ENCODE peak calls at places on chromosomes 16 and 17, in seven cellular contexts. One of them, this sample, is unnamed.

GRCh38 chr17:48505788-48506187 is 25.0 kb downstream of the HOXB1 start:
- DNase-seq in MM.1S: peak; percentile 92
- DNase-seq in heart right ventricle: no peak
- DNase-seq in A549: peak; percentile 89
- DNase-seq in left ventricle myocardium inferior: no peak
- DNase-seq in fibroblast of lung: peak; percentile 92
- DNase-seq in HFF-Myc: peak; percentile 79
- DNase-seq in this sample: peak; percentile 67

GRCh38 chr17:28717578-28718316 is at the start of gene RAB34:
- DNase-seq in A549: peak; percentile 90
- DNase-seq in fibroblast of lung: peak; percentile 91
- DNase-seq in heart right ventricle: peak; percentile 72
- DNase-seq in HFF-Myc: no peak
- DNase-seq in MM.1S: no peak
- DNase-seq in left ventricle myocardium inferior: peak; percentile 72
- DNase-seq in this sample: no peak

GRCh38 chr16:16154292-16154951 is 68.9 kb downstream of the ABCC6 start:
- DNase-seq in fibroblast of lung: no peak
- DNase-seq in heart right ventricle: no peak
- DNase-seq in A549: no peak
- DNase-seq in MM.1S: no peak
- DNase-seq in left ventricle myocardium inferior: no peak
- DNase-seq in HFF-Myc: no peak
- DNase-seq in this sample: no peak

GRCh38 chr17:83194189-83194565 is 114.8 kb downstream of the METRNL start:
- DNase-seq in left ventricle myocardium inferior: no peak
- DNase-seq in MM.1S: no peak
- DNase-seq in heart right ventricle: no peak
- DNase-seq in HFF-Myc: no peak
- DNase-seq in A549: no peak
- DNase-seq in fibroblast of lung: no peak
- DNase-seq in this sample: no peak

GRCh38 chr17:14320734-14321475 is 20.0 kb downstream of the HS3ST3B1 start:
- DNase-seq in left ventricle myocardium inferior: no peak
- DNase-seq in heart right ventricle: no peak
- DNase-seq in A549: no peak
- DNase-seq in HFF-Myc: no peak
- DNase-seq in MM.1S: no peak
- DNase-seq in fibroblast of lung: peak; percentile 43
- DNase-seq in this sample: no peak

GRCh38 chr16:88886915-88887521 is 20.6 kb upstream of the PABPN1L start:
- DNase-seq in MM.1S: no peak
- DNase-seq in fibroblast of lung: no peak
- DNase-seq in left ventricle myocardium inferior: peak; percentile 93
- DNase-seq in heart right ventricle: peak; percentile 94
- DNase-seq in A549: no peak
- DNase-seq in HFF-Myc: no peak
- DNase-seq in this sample: no peak

GRCh38 chr16:53629607-53630312 is 73.9 kb downstream of the RPGRIP1L start:
- DNase-seq in fibroblast of lung: no peak
- DNase-seq in left ventricle myocardium inferior: no peak
- DNase-seq in heart right ventricle: no peak
- DNase-seq in A549: no peak
- DNase-seq in HFF-Myc: no peak
- DNase-seq in MM.1S: no peak
- DNase-seq in this sample: no peak

GRCh38 chr16:13919330-13919682 is 648 bp upstream of the ERCC4 start:
- DNase-seq in heart right ventricle: no peak
- DNase-seq in fibroblast of lung: peak; percentile 41
- DNase-seq in HFF-Myc: peak; percentile 20
- DNase-seq in MM.1S: peak; percentile 66
- DNase-seq in A549: no peak
- DNase-seq in left ventricle myocardium inferior: no peak
- DNase-seq in this sample: peak; percentile 44

GRCh38 chr17:76550712-76551615 is 11.1 kb downstream of the PRCD start:
- DNase-seq in A549: peak; percentile 75
- DNase-seq in MM.1S: no peak
- DNase-seq in heart right ventricle: no peak
- DNase-seq in left ventricle myocardium inferior: no peak
- DNase-seq in HFF-Myc: no peak
- DNase-seq in fibroblast of lung: no peak
- DNase-seq in this sample: no peak

GRCh38 chr17:39153541-39154111 is 2.2 kb upstream of the PLXDC1 start:
- DNase-seq in heart right ventricle: peak; percentile 95
- DNase-seq in MM.1S: peak; percentile 85
- DNase-seq in left ventricle myocardium inferior: peak; percentile 88
- DNase-seq in fibroblast of lung: peak; percentile 84
- DNase-seq in A549: peak; percentile 90
- DNase-seq in HFF-Myc: peak; percentile 65
- DNase-seq in this sample: peak; percentile 80

GRCh38 chr16:47029724-47030123 is 56.2 kb upstream of the DNAJA2 start:
- DNase-seq in fibroblast of lung: no peak
- DNase-seq in HFF-Myc: no peak
- DNase-seq in MM.1S: no peak
- DNase-seq in left ventricle myocardium inferior: no peak
- DNase-seq in heart right ventricle: no peak
- DNase-seq in A549: no peak
- DNase-seq in this sample: no peak

GRCh38 chr16:11104168-11105037 is 151.6 kb downstream of the SOCS1 start:
- DNase-seq in MM.1S: no peak
- DNase-seq in HFF-Myc: no peak
- DNase-seq in heart right ventricle: no peak
- DNase-seq in fibroblast of lung: no peak
- DNase-seq in A549: no peak
- DNase-seq in left ventricle myocardium inferior: no peak
- DNase-seq in this sample: no peak

GRCh38 chr17:83156408-83156807 is 77.0 kb downstream of the METRNL start:
- DNase-seq in A549: no peak
- DNase-seq in fibroblast of lung: no peak
- DNase-seq in heart right ventricle: no peak
- DNase-seq in MM.1S: no peak
- DNase-seq in HFF-Myc: no peak
- DNase-seq in left ventricle myocardium inferior: no peak
- DNase-seq in this sample: no peak

GRCh38 chr17:64024781-64025731 is 4.6 kb upstream of the ICAM2 start:
- DNase-seq in heart right ventricle: no peak
- DNase-seq in HFF-Myc: no peak
- DNase-seq in left ventricle myocardium inferior: no peak
- DNase-seq in MM.1S: no peak
- DNase-seq in fibroblast of lung: peak; percentile 28
- DNase-seq in A549: no peak
- DNase-seq in this sample: no peak

GRCh38 chr16:62445909-62446308 is 409.7 kb upstream of the CDH8 start:
- DNase-seq in fibroblast of lung: no peak
- DNase-seq in A549: no peak
- DNase-seq in HFF-Myc: no peak
- DNase-seq in MM.1S: no peak
- DNase-seq in left ventricle myocardium inferior: no peak
- DNase-seq in heart right ventricle: no peak
- DNase-seq in this sample: no peak

GRCh38 chr17:77371117-77371887 is 230.5 kb downstream of the SEC14L1 start:
- DNase-seq in fibroblast of lung: peak; percentile 81
- DNase-seq in heart right ventricle: no peak
- DNase-seq in HFF-Myc: no peak
- DNase-seq in A549: no peak
- DNase-seq in MM.1S: peak; percentile 71
- DNase-seq in left ventricle myocardium inferior: no peak
- DNase-seq in this sample: no peak

GRCh38 chr16:75209944-75210343 is 3.0 kb upstream of the CTRB2 start:
- DNase-seq in MM.1S: no peak
- DNase-seq in heart right ventricle: no peak
- DNase-seq in HFF-Myc: no peak
- DNase-seq in A549: no peak
- DNase-seq in left ventricle myocardium inferior: no peak
- DNase-seq in fibroblast of lung: no peak
- DNase-seq in this sample: no peak

GRCh38 chr16:19084139-19084538 is 16.7 kb downstream of the COQ7 start:
- DNase-seq in MM.1S: no peak
- DNase-seq in A549: no peak
- DNase-seq in left ventricle myocardium inferior: no peak
- DNase-seq in heart right ventricle: no peak
- DNase-seq in HFF-Myc: no peak
- DNase-seq in fibroblast of lung: no peak
- DNase-seq in this sample: no peak

GRCh38 chr17:2853722-2854580 is 57.7 kb downstream of the RAP1GAP2 start:
- DNase-seq in HFF-Myc: no peak
- DNase-seq in heart right ventricle: no peak
- DNase-seq in left ventricle myocardium inferior: peak; percentile 36
- DNase-seq in fibroblast of lung: peak; percentile 24
- DNase-seq in A549: peak; percentile 55
- DNase-seq in MM.1S: no peak
- DNase-seq in this sample: no peak

GRCh38 chr17:17926840-17927449 is 45.3 kb downstream of the TOM1L2 start:
- DNase-seq in MM.1S: peak; percentile 7
- DNase-seq in heart right ventricle: no peak
- DNase-seq in fibroblast of lung: no peak
- DNase-seq in left ventricle myocardium inferior: no peak
- DNase-seq in HFF-Myc: no peak
- DNase-seq in A549: no peak
- DNase-seq in this sample: no peak

GRCh38 chr17:14078027-14078426 is 8.7 kb downstream of the COX10 start:
- DNase-seq in A549: no peak
- DNase-seq in fibroblast of lung: no peak
- DNase-seq in left ventricle myocardium inferior: peak; percentile 16
- DNase-seq in MM.1S: no peak
- DNase-seq in HFF-Myc: no peak
- DNase-seq in heart right ventricle: peak; percentile 17
- DNase-seq in this sample: no peak

GRCh38 chr17:77772899-77773358 is 185.6 kb upstream of the TNRC6C start:
- DNase-seq in heart right ventricle: no peak
- DNase-seq in MM.1S: no peak
- DNase-seq in fibroblast of lung: peak; percentile 9
- DNase-seq in HFF-Myc: no peak
- DNase-seq in A549: no peak
- DNase-seq in left ventricle myocardium inferior: no peak
- DNase-seq in this sample: no peak

GRCh38 chr16:49275870-49276269 is 5.8 kb downstream of the CBLN1 start:
- DNase-seq in A549: no peak
- DNase-seq in HFF-Myc: no peak
- DNase-seq in fibroblast of lung: no peak
- DNase-seq in left ventricle myocardium inferior: no peak
- DNase-seq in MM.1S: no peak
- DNase-seq in heart right ventricle: no peak
- DNase-seq in this sample: no peak

GRCh38 chr16:57434003-57434402 is 13.2 kb downstream of the CIAPIN1 start:
- DNase-seq in left ventricle myocardium inferior: no peak
- DNase-seq in HFF-Myc: no peak
- DNase-seq in heart right ventricle: no peak
- DNase-seq in MM.1S: no peak
- DNase-seq in A549: no peak
- DNase-seq in fibroblast of lung: no peak
- DNase-seq in this sample: no peak

GRCh38 chr17:56690441-56691291 is 97.2 kb downstream of the NOG start:
- DNase-seq in left ventricle myocardium inferior: no peak
- DNase-seq in A549: no peak
- DNase-seq in fibroblast of lung: no peak
- DNase-seq in MM.1S: no peak
- DNase-seq in heart right ventricle: no peak
- DNase-seq in HFF-Myc: no peak
- DNase-seq in this sample: no peak

GRCh38 chr16:24729967-24730815 is 740 bp downstream of the TNRC6A start:
- DNase-seq in left ventricle myocardium inferior: peak; percentile 44
- DNase-seq in HFF-Myc: no peak
- DNase-seq in A549: peak; percentile 9
- DNase-seq in fibroblast of lung: no peak
- DNase-seq in MM.1S: peak; percentile 19
- DNase-seq in heart right ventricle: peak; percentile 16
- DNase-seq in this sample: peak; percentile 41

GRCh38 chr16:64907844-64908243 is 214.0 kb downstream of the CDH11 start:
- DNase-seq in HFF-Myc: no peak
- DNase-seq in fibroblast of lung: peak; percentile 89
- DNase-seq in heart right ventricle: no peak
- DNase-seq in A549: no peak
- DNase-seq in left ventricle myocardium inferior: no peak
- DNase-seq in MM.1S: no peak
- DNase-seq in this sample: no peak

GRCh38 chr17:41664172-41664457 is 24.6 kb upstream of the EIF1 start:
- DNase-seq in A549: no peak
- DNase-seq in left ventricle myocardium inferior: no peak
- DNase-seq in MM.1S: no peak
- DNase-seq in fibroblast of lung: no peak
- DNase-seq in HFF-Myc: no peak
- DNase-seq in heart right ventricle: no peak
- DNase-seq in this sample: no peak
- TF ChIP-seq CTCF in A549: no peak
- TF ChIP-seq CTCF in left ventricle myocardium inferior: no peak
- TF ChIP-seq CTCF in MM.1S: no peak
- TF ChIP-seq CTCF in fibroblast of lung: no peak
- TF ChIP-seq CTCF in HFF-Myc: no peak
- TF ChIP-seq CTCF in heart right ventricle: no peak
- TF ChIP-seq CTCF in this sample: no peak

GRCh38 chr17:44400226-44400847 is 10.9 kb upstream of the ITGA2B start:
- DNase-seq in HFF-Myc: no peak
- DNase-seq in left ventricle myocardium inferior: no peak
- DNase-seq in MM.1S: peak; percentile 13
- DNase-seq in heart right ventricle: no peak
- DNase-seq in fibroblast of lung: peak; percentile 14
- DNase-seq in A549: peak; percentile 48
- DNase-seq in this sample: no peak
- TF ChIP-seq CTCF in HFF-Myc: peak; percentile 43
- TF ChIP-seq CTCF in left ventricle myocardium inferior: peak; percentile 49
- TF ChIP-seq CTCF in MM.1S: peak; percentile 59
- TF ChIP-seq CTCF in heart right ventricle: peak; percentile 43
- TF ChIP-seq CTCF in fibroblast of lung: peak; percentile 47
- TF ChIP-seq CTCF in A549: peak; percentile 75
- TF ChIP-seq CTCF in this sample: peak; percentile 56

GRCh38 chr16:67608367-67608766 is 36.6 kb upstream of the CARMIL2 start:
- DNase-seq in heart right ventricle: no peak
- DNase-seq in A549: no peak
- DNase-seq in MM.1S: no peak
- DNase-seq in fibroblast of lung: no peak
- DNase-seq in HFF-Myc: no peak
- DNase-seq in left ventricle myocardium inferior: no peak
- DNase-seq in this sample: no peak

GRCh38 chr16:67613808-67614207 is 31.1 kb upstream of the CARMIL2 start:
- DNase-seq in A549: peak; percentile 46
- DNase-seq in fibroblast of lung: no peak
- DNase-seq in MM.1S: no peak
- DNase-seq in left ventricle myocardium inferior: no peak
- DNase-seq in heart right ventricle: no peak
- DNase-seq in HFF-Myc: no peak
- DNase-seq in this sample: no peak
- TF ChIP-seq CTCF in A549: no peak
- TF ChIP-seq CTCF in fibroblast of lung: no peak
- TF ChIP-seq CTCF in MM.1S: no peak
- TF ChIP-seq CTCF in left ventricle myocardium inferior: no peak
- TF ChIP-seq CTCF in heart right ventricle: peak; percentile 29
- TF ChIP-seq CTCF in HFF-Myc: no peak
- TF ChIP-seq CTCF in this sample: peak; percentile 33

DNA sequence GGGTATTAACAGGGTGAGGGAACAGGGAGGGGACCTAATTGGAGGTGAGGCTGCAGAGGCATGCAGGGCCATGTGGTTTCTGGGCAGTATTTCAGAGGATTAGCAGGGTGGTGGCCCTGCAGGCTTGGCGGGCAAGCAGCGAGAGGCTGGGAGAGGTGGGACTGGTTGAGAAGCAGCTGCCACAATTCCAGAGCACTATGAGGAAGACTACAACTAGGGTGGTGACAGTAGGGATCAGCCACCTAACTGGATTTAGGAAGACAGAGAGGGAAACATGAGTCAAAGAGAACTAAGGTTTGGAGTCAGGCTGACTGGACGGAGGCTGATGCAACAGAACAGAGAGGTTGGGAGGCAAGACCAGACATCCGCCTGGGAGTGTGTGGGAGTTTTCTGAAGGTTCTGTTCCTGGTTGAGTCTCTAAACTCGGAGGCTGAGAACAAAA is 12.3 kb downstream of the ALOXE3 start:
- DNase-seq in MM.1S: no peak
- DNase-seq in HFF-Myc: no peak
- DNase-seq in A549: no peak
- DNase-seq in heart right ventricle: no peak
- DNase-seq in left ventricle myocardium inferior: no peak
- DNase-seq in fibroblast of lung: no peak
- DNase-seq in this sample: no peak
- TF ChIP-seq CTCF in MM.1S: no peak
- TF ChIP-seq CTCF in HFF-Myc: no peak
- TF ChIP-seq CTCF in A549: no peak
- TF ChIP-seq CTCF in heart right ventricle: no peak
- TF ChIP-seq CTCF in left ventricle myocardium inferior: no peak
- TF ChIP-seq CTCF in fibroblast of lung: no peak
- TF ChIP-seq CTCF in this sample: no peak

This sample was measured in GM13977.